ENCODE peak calls at places on chromosomes 4 and X, in eight cellular contexts. W, F, I, M, N, J, V and G are unnamed samples.

GRCh38 chr4:183783933-183784622 is 121.0 kb upstream of the STOX2 start:
- DNase-seq in N (no peak), V (no peak), M (peak; percentile 82), W (peak; percentile 82), I (no peak), J (no peak), F (no peak), G (no peak)

GRCh38 chrX:139930923-139931645 is 1.8 kb downstream of the ATP11C start:
- DNase-seq in N (no peak), I (peak; percentile 43), J (no peak), W (peak; percentile 36), F (peak; percentile 32), V (peak; percentile 53), M (peak; percentile 31), G (no peak)

GRCh38 chrX:1466971-1467561 is 14.4 kb upstream of the ASMTL start:
- DNase-seq in V (peak; percentile 81), M (no peak), I (no peak), J (no peak), F (no peak), W (no peak), N (no peak), G (no peak)

GRCh38 chr4:4417886-4418285 is 31.0 kb downstream of the NSG1 start:
- DNase-seq in F (no peak), V (no peak), J (no peak), N (no peak), I (no peak), M (no peak), W (no peak), G (no peak)

GRCh38 chr4:159101983-159102622 is 776 bp upstream of the RAPGEF2 start:
- DNase-seq in W (peak; percentile 41), M (peak; percentile 16), F (no peak), J (no peak), I (no peak), V (no peak), N (no peak), G (no peak)

GRCh38 chr4:38099020-38099600 is 138.9 kb downstream of the PTTG2 start:
- DNase-seq in J (no peak), N (no peak), I (no peak), M (no peak), W (peak; percentile 50), V (no peak), F (no peak), G (no peak)

GRCh38 chrX:25721564-25721963 is 416.6 kb upstream of the MAGEB18 start:
- DNase-seq in I (no peak), J (no peak), W (peak; percentile 2), N (no peak), F (no peak), M (no peak), V (no peak), G (peak; percentile 50)

GRCh38 chr4:141919648-141920047 is 283.3 kb downstream of the IL15 start:
- DNase-seq in V (no peak), M (no peak), N (no peak), F (no peak), I (no peak), W (no peak), J (no peak), G (no peak)

GRCh38 chrX:82998163-82998562 is 509.9 kb upstream of the POU3F4 start:
- DNase-seq in J (no peak), I (no peak), V (no peak), W (no peak), N (no peak), F (no peak), M (no peak), G (no peak)

GRCh38 chr4:182969651-182970279 is 52.6 kb upstream of the DCTD start:
- DNase-seq in F (no peak), M (no peak), I (no peak), J (no peak), V (no peak), W (no peak), N (no peak), G (no peak)

GRCh38 chr4:3405176-3405575 is 36.6 kb upstream of the HGFAC start:
- DNase-seq in F (no peak), V (no peak), M (no peak), J (no peak), W (no peak), I (no peak), N (no peak), G (no peak)

GRCh38 chr4:20832821-20833220 is 132.6 kb downstream of the PACRGL start:
- DNase-seq in M (peak; percentile 75), I (no peak), V (no peak), N (no peak), J (no peak), W (peak; percentile 87), F (no peak), G (no peak)

GRCh38 chr4:7371122-7371941 is 63.4 kb downstream of the PSAPL1 start:
- DNase-seq in M (no peak), J (peak; percentile 22), N (no peak), V (no peak), F (no peak), W (peak; percentile 13), I (no peak), G (no peak)

GRCh38 chr4:123229326-123229725 is 167.3 kb upstream of the SPRY1 start:
- DNase-seq in N (no peak), F (no peak), V (no peak), W (no peak), M (no peak), I (no peak), J (no peak), G (peak; percentile 54)

GRCh38 chrX:84187501-84188319 is at the start of gene RPS6KA6:
- DNase-seq in N (no peak), J (no peak), F (peak; percentile 63), M (peak; percentile 40), V (no peak), I (peak; percentile 58), W (peak; percentile 63), G (peak; percentile 4)

GRCh38 chrX:86241547-86241946 is 93.3 kb downstream of the DACH2 start:
- DNase-seq in W (no peak), I (no peak), J (no peak), V (no peak), F (no peak), N (no peak), M (no peak), G (no peak)

GRCh38 chr4:110636677-110637407 is 14.0 kb upstream of the PITX2 start:
- DNase-seq in W (peak; percentile 90), M (peak; percentile 83), I (no peak), N (no peak), F (peak; percentile 80), J (peak; percentile 34), V (no peak), G (no peak)

GRCh38 chr4:85779165-85779564 is 304.2 kb downstream of the ARHGAP24 start:
- DNase-seq in V (no peak), M (peak; percentile 77), I (no peak), F (no peak), J (peak; percentile 53), W (peak; percentile 80), N (no peak), G (no peak)

GRCh38 chr4:2354760-2355159 is 63.7 kb downstream of the ZFYVE28 start:
- DNase-seq in V (no peak), N (no peak), M (no peak), W (no peak), I (no peak), F (no peak), J (no peak), G (no peak)

GRCh38 chrX:6053126-6053625 is 175.5 kb downstream of the NLGN4X start:
- DNase-seq in I (no peak), M (no peak), F (no peak), J (no peak), N (no peak), W (no peak), V (no peak), G (no peak)

GRCh38 chr4:173528378-173529321 is 1.4 kb downstream of the HAND2 start:
- DNase-seq in W (peak; percentile 71), F (peak; percentile 31), J (no peak), M (peak; percentile 65), V (no peak), N (no peak), I (peak; percentile 73), G (no peak)

GRCh38 chrX:9851890-9852289 is 65.7 kb downstream of the SHROOM2 start:
- DNase-seq in N (no peak), M (no peak), J (no peak), I (no peak), W (no peak), V (no peak), F (no peak), G (no peak)

GRCh38 chr4:1290165-1290977 is 680 bp downstream of the MAEA start:
- DNase-seq in W (peak; percentile 68), F (peak; percentile 40), N (no peak), J (no peak), M (peak; percentile 25), I (no peak), V (no peak), G (no peak)

GRCh38 chr4:57078685-57079521 is 31.3 kb downstream of the IGFBP7 start:
- DNase-seq in N (no peak), V (no peak), W (no peak), J (no peak), M (peak; percentile 71), I (no peak), F (peak; percentile 10), G (no peak)

GRCh38 chr4:17367201-17367600 is 144.7 kb downstream of the QDPR start:
- DNase-seq in J (peak; percentile 4), M (no peak), V (no peak), F (no peak), N (no peak), W (peak; percentile 42), I (no peak), G (no peak)

GRCh38 chr4:110641218-110641617 is 18.3 kb upstream of the PITX2 start:
- DNase-seq in M (no peak), N (no peak), W (no peak), V (no peak), F (no peak), J (no peak), I (no peak), G (no peak)

GRCh38 chr4:177309525-177310371 is at the start of gene NEIL3:
- DNase-seq in I (peak; percentile 96), F (peak; percentile 95), J (peak; percentile 83), N (peak; percentile 88), M (peak; percentile 89), V (peak; percentile 94), W (peak; percentile 90), G (peak; percentile 91)